ENCODE peak calls at places on chromosome 9, in five cellular contexts. U is CD4-positive, alpha-beta T cell; E is iPS DF 6.9; A is breast epithelium; Q is osteoblast. T is an unnamed sample.

GRCh38 chr9:101148344-101148743 is 119.8 kb downstream of the PLPPR1 start:
- DNase-seq in U (no peak), E (no peak), A (no peak), Q (no peak), T (no peak)

GRCh38 chr9:91060520-91061343 is 259.1 kb downstream of the SYK start:
- DNase-seq in U (no peak), E (no peak), A (peak; percentile 40), Q (peak; percentile 77), T (no peak)

GRCh38 chr9:131747352-131747751 is 7.5 kb upstream of the RAPGEF1 start:
- DNase-seq in U (no peak), E (no peak), A (no peak), Q (no peak), T (no peak)

GRCh38 chr9:131096490-131097258 is at the start of gene AIF1L:
- DNase-seq in U (no peak), E (no peak), A (no peak), Q (peak; percentile 90), T (no peak)

GRCh38 chr9:131094622-131095021 is 1.7 kb upstream of the AIF1L start:
- DNase-seq in U (no peak), E (no peak), A (no peak), Q (peak; percentile 91), T (no peak)

GRCh38 chr9:135605238-135605781 is 34.0 kb downstream of the GLT6D1 start:
- DNase-seq in U (no peak), E (no peak), A (no peak), Q (peak; percentile 42), T (peak; percentile 10)

GRCh38 chr9:132672413-132672690 is 2.1 kb downstream of the GTF3C4 start:
- DNase-seq in U (no peak), E (no peak), A (no peak), Q (no peak), T (no peak)

GRCh38 chr9:38619556-38620447 is 594 bp downstream of the ANKRD18A start:
- DNase-seq in U (peak; percentile 7), E (no peak), A (no peak), Q (no peak), T (no peak)

GRCh38 chr9:18371621-18372020 is 102.3 kb upstream of the ADAMTSL1 start:
- DNase-seq in U (no peak), E (no peak), A (no peak), Q (no peak), T (no peak)

GRCh38 chr9:129885018-129885669 is 49.9 kb downstream of the USP20 start:
- DNase-seq in U (no peak), E (no peak), A (no peak), Q (peak; percentile 54), T (no peak)

GRCh38 chr9:121975801-121976277 is 117.3 kb downstream of the TTLL11 start:
- DNase-seq in U (no peak), E (no peak), A (no peak), Q (no peak), T (no peak)

GRCh38 chr9:122807271-122807900 is 7.5 kb downstream of the OR1K1 start:
- DNase-seq in U (no peak), E (no peak), A (no peak), Q (no peak), T (no peak)

GRCh38 chr9:89138463-89139390 is 39.9 kb downstream of the SHC3 start:
- DNase-seq in U (no peak), E (no peak), A (no peak), Q (no peak), T (no peak)

GRCh38 chr9:134730011-134730760 is 88.6 kb downstream of the COL5A1 start:
- DNase-seq in U (no peak), E (no peak), A (no peak), Q (no peak), T (no peak)

GRCh38 chr9:30774326-30774725 is 1610.1 kb upstream of the ACO1 start:
- DNase-seq in U (no peak), E (peak; percentile 81), A (no peak), Q (no peak), T (no peak)

GRCh38 chr9:8599937-8600336 is 800.4 kb upstream of the DMAC1 start:
- DNase-seq in U (no peak), E (peak; percentile 39), A (no peak), Q (no peak), T (no peak)

GRCh38 chr9:126222835-126223431 is 103.7 kb upstream of the MVB12B start:
- DNase-seq in U (no peak), E (no peak), A (no peak), Q (no peak), T (no peak)

GRCh38 chr9:136876476-136876875 is 9.8 kb upstream of the TRAF2 start:
- DNase-seq in U (no peak), E (no peak), A (no peak), Q (no peak), T (no peak)

GRCh38 chr9:109369285-109369684 is 48.4 kb upstream of the EPB41L4B start:
- DNase-seq in U (no peak), E (no peak), A (no peak), Q (no peak), T (no peak)

GRCh38 chr9:129232839-129233568 is 54.9 kb upstream of the IER5L start:
- DNase-seq in U (no peak), E (no peak), A (no peak), Q (peak; percentile 86), T (no peak)

GRCh38 chr9:14768561-14769234 is 46.2 kb upstream of the CER1 start:
- DNase-seq in U (no peak), E (peak; percentile 60), A (no peak), Q (no peak), T (no peak)

GRCh38 chr9:106929471-106930198 is 66.7 kb downstream of the ZNF462 start:
- DNase-seq in U (no peak), E (no peak), A (no peak), Q (peak; percentile 73), T (no peak)

GRCh38 chr9:126327016-126327749 is 554 bp downstream of the MVB12B start:
- DNase-seq in U (no peak), E (no peak), A (no peak), Q (no peak), T (no peak)

GRCh38 chr9:71685394-71685793 is 82.9 kb downstream of the CEMIP2 start:
- DNase-seq in U (no peak), E (no peak), A (no peak), Q (no peak), T (no peak)

GRCh38 chr9:113501129-113501686 is 37.7 kb downstream of the RGS3 start:
- DNase-seq in U (no peak), E (peak; percentile 16), A (no peak), Q (no peak), T (no peak)

GRCh38 chr9:95733687-95734659 is 141.5 kb upstream of the ERCC6L2 start:
- DNase-seq in U (no peak), E (no peak), A (no peak), Q (no peak), T (no peak)

GRCh38 chr9:95731876-95732275 is 143.6 kb upstream of the ERCC6L2 start:
- DNase-seq in U (no peak), E (no peak), A (no peak), Q (no peak), T (no peak)

GRCh38 chr9:95729669-95730368 is 145.7 kb upstream of the ERCC6L2 start:
- DNase-seq in U (no peak), E (no peak), A (no peak), Q (no peak), T (no peak)

GRCh38 chr9:95735701-95736100 is 139.8 kb upstream of the ERCC6L2 start:
- DNase-seq in U (no peak), E (no peak), A (no peak), Q (no peak), T (no peak)

DNA sequence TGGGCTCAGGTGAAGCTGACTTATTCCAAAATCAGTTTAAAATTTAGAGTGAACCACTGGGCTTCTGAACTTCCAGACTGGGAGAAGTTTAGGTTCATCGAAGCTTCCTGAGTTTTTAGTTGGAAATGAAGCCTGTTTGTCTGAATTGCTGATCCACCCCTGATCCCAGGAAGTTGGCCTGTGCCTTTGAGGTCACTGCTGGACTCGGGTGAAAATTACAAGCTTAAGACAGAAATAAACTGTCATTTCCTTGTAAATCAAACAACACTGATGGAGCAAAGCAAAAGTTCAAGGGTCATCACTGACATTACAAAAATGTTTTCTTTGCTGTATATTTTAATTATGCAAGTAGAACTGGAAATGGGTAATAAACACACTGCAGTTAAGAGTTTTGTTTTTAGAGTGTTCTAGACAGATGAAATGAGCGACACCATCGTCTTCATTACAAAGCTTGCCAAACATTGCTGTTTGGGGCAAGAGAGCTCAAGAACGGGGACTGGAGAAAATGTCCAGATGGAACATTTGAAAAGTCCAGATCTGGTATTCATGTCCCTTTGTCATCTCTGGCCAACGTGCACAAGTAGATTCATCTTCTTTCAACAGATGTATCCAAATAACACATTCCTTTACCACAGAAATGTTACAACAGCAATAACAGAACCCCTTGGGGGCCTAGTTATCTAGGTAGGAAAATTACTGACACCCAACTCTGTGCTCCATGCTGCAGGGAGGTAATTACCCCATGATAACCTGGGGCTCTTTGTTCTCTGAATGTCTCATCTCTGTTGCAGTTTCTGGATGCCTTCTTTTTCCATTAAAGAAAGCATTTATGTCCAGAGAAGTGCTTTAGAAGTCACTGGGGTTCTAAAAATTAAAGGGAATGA is 142.4 kb upstream of the ERCC6L2 start:
- DNase-seq in U (no peak), E (no peak), A (no peak), Q (no peak), T (no peak)
- H3K27ac ChIP-seq in U (no peak overlapping the region), E (no peak overlapping the region), A (no peak overlapping the region), Q (no peak overlapping the region), T (no peak overlapping the region)

GRCh38 chr9:110744753-110745522 is 76.3 kb downstream of the MUSK start:
- DNase-seq in U (no peak), E (no peak), A (no peak), Q (no peak), T (no peak)
- H3K27ac ChIP-seq in U (no peak overlapping the region), E (no peak overlapping the region), A (peak overlapping the region; percentile 92), Q (peak overlapping the region; percentile 97), T (no peak overlapping the region)

DNA sequence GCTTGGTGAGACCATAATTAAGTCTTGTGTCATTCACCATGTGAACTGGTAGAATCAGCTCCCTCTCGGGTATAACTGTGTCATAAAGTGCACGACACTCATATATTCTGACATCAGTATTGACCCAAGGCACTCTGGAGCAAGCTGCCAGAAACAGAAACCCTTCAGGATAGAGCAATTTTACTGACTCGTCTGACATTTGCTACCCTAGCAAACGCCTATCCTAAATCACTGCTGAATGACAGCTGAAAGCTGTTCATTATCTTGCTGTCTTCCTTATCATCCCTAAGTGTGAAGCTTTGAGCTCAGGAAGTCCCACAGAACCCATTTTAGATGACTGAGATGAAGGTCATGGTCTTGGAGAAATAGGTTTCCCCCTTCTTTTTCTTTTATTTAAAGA is 27.8 kb downstream of the PTCH1 start:
- DNase-seq in U (no peak), E (no peak), A (no peak), Q (no peak), T (no peak)
- H3K27ac ChIP-seq in U (no peak overlapping the region), E (no peak overlapping the region), A (no peak overlapping the region), Q (no peak overlapping the region), T (no peak overlapping the region)

DNA sequence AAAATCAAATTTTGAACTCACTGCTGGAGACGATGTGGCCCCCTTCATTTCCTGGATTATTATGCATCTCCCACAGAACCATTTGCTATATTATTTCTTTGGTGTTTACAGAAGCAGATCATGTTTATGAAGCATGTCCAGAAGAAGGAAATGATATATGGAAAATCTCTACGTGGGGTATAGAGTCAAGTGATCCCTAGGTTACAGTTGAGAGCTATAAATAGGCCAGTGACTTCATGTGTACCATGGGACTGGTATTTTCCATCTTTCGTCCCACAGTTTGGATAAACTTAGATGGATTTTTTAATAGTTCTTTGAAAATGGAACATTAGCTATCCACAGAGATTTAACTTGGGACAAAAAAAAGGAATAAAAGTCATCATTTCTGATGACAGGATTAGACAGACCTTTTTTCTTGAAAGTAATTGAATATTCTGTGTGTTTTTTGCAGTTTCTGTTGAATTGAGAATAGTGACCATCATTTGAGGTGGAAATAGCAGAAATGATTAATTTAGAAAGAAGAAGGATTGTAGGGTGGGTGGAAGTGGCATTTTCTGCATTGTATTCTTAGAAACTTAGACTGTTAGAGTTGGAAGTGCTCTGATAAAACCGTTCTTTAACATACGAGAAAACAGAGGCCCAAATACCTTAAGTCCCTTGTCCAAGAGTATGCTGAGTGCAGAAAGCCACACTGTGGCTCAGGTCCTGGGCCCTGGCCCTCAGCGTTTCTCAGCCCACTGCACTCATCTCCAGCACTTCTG is 136.4 kb downstream of the PIP5K1B start:
- DNase-seq in U (no peak), E (no peak), A (no peak), Q (no peak), T (no peak)
- H3K27ac ChIP-seq in U (no peak overlapping the region), E (no peak overlapping the region), A (no peak overlapping the region), Q (no peak overlapping the region), T (no peak overlapping the region)